ENCODE peak calls at places on chromosomes 6 and 20, in five cellular contexts. M, R, N, P and A are unnamed samples.

GRCh38 chr6:13135152-13135551 is 193.2 kb downstream of the TBC1D7 start:
- DNase-seq in M (no peak), R (no peak), N (no peak), P (no peak), A (no peak)

GRCh38 chr20:10637062-10637559 is 36.7 kb downstream of the JAG1 start:
- DNase-seq in M (no peak), R (no peak), N (no peak), P (no peak), A (no peak)

GRCh38 chr6:163349001-163349680 is 65.4 kb upstream of the QKI start:
- DNase-seq in M (no peak), R (no peak), N (no peak), P (no peak), A (no peak)

GRCh38 chr6:35480176-35480575 is 12.0 kb downstream of the RPL10A start:
- DNase-seq in M (no peak), R (no peak), N (no peak), P (no peak), A (no peak)

GRCh38 chr20:2358006-2358405 is 22.7 kb upstream of the TGM6 start:
- DNase-seq in M (no peak), R (no peak), N (no peak), P (no peak), A (no peak)

GRCh38 chr20:6490849-6491248 is 276.6 kb upstream of the BMP2 start:
- DNase-seq in M (no peak), R (no peak), N (no peak), P (no peak), A (no peak)

GRCh38 chr6:157120523-157121232 is 202.6 kb downstream of the TMEM242 start:
- DNase-seq in M (no peak), R (no peak), N (no peak), P (no peak), A (no peak)

GRCh38 chr6:16757332-16757731 is 3.9 kb downstream of the ATXN1 start:
- DNase-seq in M (no peak), R (no peak), N (no peak), P (no peak), A (no peak)

GRCh38 chr6:133612459-133612858 is 276.5 kb upstream of the TCF21 start:
- DNase-seq in M (no peak), R (no peak), N (no peak), P (no peak), A (no peak)

GRCh38 chr20:23998392-23998791 is 9.8 kb upstream of the GGTLC1 start:
- DNase-seq in M (no peak), R (no peak), N (no peak), P (no peak), A (no peak)

GRCh38 chr20:63129991-63130653 is 85.8 kb downstream of the YTHDF1 start:
- DNase-seq in M (peak; percentile 30), R (no peak), N (no peak), P (no peak), A (no peak)
- TF ChIP-seq CTCF in M (no peak), R (no peak), N (no peak), P (no peak), A (no peak)

DNA sequence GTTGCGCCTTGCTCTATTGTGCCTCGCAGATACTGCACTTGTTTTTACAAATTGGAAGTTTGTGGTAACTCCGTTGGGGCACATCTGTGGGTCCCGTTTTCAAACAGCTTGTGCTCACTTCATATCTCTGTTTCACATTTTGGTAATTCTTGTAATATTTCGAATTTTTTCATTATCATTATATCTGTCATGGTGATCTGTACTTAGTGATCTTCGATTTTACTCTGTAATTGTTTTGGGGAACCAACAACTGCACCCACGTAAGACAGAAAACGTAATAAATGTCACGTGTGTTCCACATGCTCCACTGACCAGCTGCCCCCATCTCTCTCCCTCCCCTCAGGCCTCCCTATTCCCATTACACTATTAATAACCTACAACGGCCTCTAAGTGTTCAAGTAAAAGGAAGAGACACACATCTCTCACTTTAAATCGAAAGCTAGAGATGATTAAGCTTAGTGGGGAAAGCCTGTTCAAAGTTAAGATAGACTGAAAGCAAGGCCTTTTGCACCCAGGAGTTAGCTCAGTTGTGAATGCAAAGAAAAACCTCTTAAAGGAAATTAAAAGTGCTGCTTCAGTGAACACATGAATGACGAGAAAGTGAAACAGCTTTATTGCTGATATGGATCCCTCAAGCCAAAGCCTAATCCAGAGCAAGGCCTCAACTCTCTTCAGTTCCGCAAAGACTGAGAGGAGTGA is 26.9 kb downstream of the TTLL2 start:
- DNase-seq in M (no peak), R (no peak), N (no peak), P (no peak), A (no peak)
- TF ChIP-seq CTCF in M (peak; percentile 5), R (no peak), N (peak; percentile 53), P (no peak), A (no peak)

DNA sequence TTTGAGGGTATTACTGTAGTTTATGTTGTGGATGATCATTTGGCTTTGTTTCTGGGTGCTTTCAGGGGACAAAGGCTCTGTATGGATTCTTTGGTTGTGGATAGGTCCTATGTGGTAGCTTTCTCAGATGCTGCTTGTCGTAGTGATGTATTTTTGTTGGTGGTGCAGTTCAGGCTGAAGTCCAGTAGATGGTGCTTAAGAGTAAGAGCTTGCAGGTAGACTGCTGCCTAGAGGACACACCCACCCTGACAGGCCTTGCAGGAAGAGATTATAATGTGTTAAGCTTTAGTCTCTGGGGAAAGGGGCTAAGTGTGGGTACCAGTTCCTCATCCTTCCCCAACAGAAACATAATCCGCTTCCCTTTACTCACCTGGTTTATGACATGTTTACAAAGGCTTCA is 62.6 kb upstream of the ADGRB3 start:
- DNase-seq in M (no peak), R (no peak), N (no peak), P (no peak), A (peak; percentile 29)
- TF ChIP-seq CTCF in M (no peak), R (no peak), N (no peak), P (peak; percentile 5), A (peak; percentile 59)

GRCh38 chr20:43988867-43989266 is 74.2 kb downstream of the TOX2 start:
- DNase-seq in M (no peak), R (no peak), N (no peak), P (peak; percentile 10), A (no peak)
- TF ChIP-seq CTCF in M (no peak), R (no peak), N (no peak), P (peak; percentile 32), A (no peak)

DNA sequence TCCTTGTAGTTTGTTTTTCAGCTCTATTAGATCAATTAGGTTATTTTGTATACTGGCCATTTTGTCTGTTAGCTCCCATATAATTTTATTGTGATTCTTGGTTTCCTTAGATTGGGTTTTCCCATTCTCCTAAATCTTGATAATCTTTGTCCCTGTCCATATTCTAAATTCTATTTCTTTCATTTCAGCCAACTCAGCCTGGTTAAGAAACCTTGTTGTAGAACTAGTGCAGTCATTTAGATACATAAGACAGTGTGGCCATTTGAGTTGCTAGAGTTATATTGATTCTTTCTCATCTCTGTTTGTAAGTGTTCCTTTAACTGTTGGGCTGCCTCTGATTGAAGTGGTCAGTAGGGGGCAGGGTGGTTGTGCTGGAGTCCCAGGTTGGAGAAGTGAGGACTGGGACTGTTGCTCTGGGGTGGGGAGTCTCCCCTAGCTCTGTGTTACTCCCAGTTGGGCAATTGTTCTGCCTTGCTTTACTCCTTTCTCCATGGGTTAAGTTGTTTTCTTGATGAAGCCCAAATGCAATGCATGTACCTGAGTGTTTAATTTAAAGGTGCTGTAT is 98.8 kb upstream of the NRN1 start:
- DNase-seq in M (no peak), R (no peak), N (no peak), P (no peak), A (no peak)
- TF ChIP-seq CTCF in M (no peak), R (no peak), N (no peak), P (no peak), A (no peak)

DNA sequence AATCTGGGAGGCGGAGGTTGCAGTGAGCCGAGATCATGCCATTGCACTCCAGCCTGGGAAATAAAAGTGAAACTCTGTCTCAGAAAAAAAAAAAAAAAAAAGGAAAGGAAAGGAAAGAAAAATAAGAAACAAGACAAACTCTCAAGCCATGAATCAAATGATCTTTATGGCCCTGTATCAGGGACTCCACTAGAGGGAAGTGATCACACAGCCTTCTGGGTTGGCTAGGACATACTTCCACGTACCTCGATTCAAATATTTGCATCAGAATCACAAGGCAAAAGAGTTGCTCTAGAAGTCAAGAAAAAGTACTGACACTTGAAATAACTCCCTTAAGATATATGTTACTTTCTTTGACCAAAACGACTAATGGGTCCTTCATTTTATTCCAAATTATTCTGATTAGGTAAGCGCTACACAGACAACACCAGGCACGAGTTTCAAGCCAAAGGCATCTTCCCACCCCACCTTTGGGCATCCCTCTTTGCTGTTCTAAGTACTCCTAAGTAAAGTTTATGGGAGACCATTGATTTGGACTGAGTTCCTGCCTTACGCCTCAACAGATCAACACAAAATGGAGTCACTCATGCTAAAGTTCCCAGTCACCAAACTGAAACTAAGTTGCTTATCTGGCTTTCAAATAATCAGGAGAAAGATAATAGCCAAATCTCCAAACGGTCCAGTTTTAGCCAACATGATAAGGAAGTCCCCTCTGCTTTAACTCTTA is 77.5 kb upstream of the NT5E start:
- DNase-seq in M (no peak), R (no peak), N (no peak), P (no peak), A (peak; percentile 29)
- TF ChIP-seq CTCF in M (no peak), R (no peak), N (peak; percentile 21), P (no peak), A (peak; percentile 20)

GRCh38 chr6:118856301-118856700 is 37.7 kb upstream of the ASF1A start:
- DNase-seq in M (no peak), R (no peak), N (no peak), P (no peak), A (no peak)
- TF ChIP-seq CTCF in M (no peak), R (no peak), N (no peak), P (no peak), A (no peak)

GRCh38 chr6:167750956-167751358 is 75.8 kb upstream of the AFDN start:
- DNase-seq in M (no peak), R (no peak), N (no peak), P (no peak), A (no peak)
- TF ChIP-seq CTCF in M (no peak), R (no peak), N (no peak), P (no peak), A (no peak)